ENCODE peak calls at places on chromosomes 12 and 14, in eight cellular contexts. A, P, X, E, U, W, J and Q are unnamed samples.

GRCh38 chr14:102125546-102125945 is 14.2 kb upstream of the WDR20 start:
- ATAC-seq in A (peak), P (peak), X (no peak), E (no peak), U (no peak), W (no peak), J (no peak), Q (no peak)

GRCh38 chr14:24315807-24316596 is 4.7 kb downstream of the LTB4R start:
- ATAC-seq in A (peak), P (peak), X (peak), E (peak), U (no peak), W (peak), J (peak), Q (peak)

GRCh38 chr12:87953257-87953860 is 75.8 kb downstream of the C12orf50 start:
- ATAC-seq in A (no peak), P (no peak), X (no peak), E (no peak), U (no peak), W (no peak), J (no peak), Q (no peak)

GRCh38 chr12:66962316-66962715 is 283.4 kb upstream of the GRIP1 start:
- ATAC-seq in A (no peak), P (no peak), X (no peak), E (no peak), U (no peak), W (no peak), J (no peak), Q (no peak)

GRCh38 chr12:79301181-79301580 is 389.6 kb downstream of the PAWR start:
- ATAC-seq in A (no peak), P (no peak), X (no peak), E (no peak), U (no peak), W (no peak), J (no peak), Q (no peak)

GRCh38 chr12:26704214-26704613 is 128.8 kb downstream of the ITPR2 start:
- ATAC-seq in A (no peak), P (peak), X (no peak), E (no peak), U (no peak), W (no peak), J (no peak), Q (no peak)

GRCh38 chr12:19915392-19916192 is 452.7 kb upstream of the PDE3A start:
- ATAC-seq in A (peak), P (peak), X (no peak), E (no peak), U (no peak), W (peak), J (peak), Q (no peak)

GRCh38 chr14:90583916-90584605 is 187.2 kb downstream of the CALM1 start:
- ATAC-seq in A (no peak), P (no peak), X (no peak), E (no peak), U (no peak), W (no peak), J (no peak), Q (no peak)

GRCh38 chr12:132642846-132643835 is 24.6 kb downstream of the P2RX2 start:
- ATAC-seq in A (no peak), P (no peak), X (no peak), E (no peak), U (no peak), W (no peak), J (peak), Q (no peak)

GRCh38 chr12:66768293-66768692 is 89.4 kb upstream of the GRIP1 start:
- ATAC-seq in A (no peak), P (no peak), X (no peak), E (no peak), U (no peak), W (no peak), J (no peak), Q (no peak)

GRCh38 chr14:68757618-68758081 is 35.2 kb downstream of the ZFP36L1 start:
- ATAC-seq in A (no peak), P (peak), X (peak), E (peak), U (peak), W (peak), J (peak), Q (peak)

GRCh38 chr14:94375552-94376107 is 12.8 kb downstream of the SERPINA1 start:
- ATAC-seq in A (no peak), P (no peak), X (no peak), E (peak), U (no peak), W (no peak), J (peak), Q (no peak)

DNA sequence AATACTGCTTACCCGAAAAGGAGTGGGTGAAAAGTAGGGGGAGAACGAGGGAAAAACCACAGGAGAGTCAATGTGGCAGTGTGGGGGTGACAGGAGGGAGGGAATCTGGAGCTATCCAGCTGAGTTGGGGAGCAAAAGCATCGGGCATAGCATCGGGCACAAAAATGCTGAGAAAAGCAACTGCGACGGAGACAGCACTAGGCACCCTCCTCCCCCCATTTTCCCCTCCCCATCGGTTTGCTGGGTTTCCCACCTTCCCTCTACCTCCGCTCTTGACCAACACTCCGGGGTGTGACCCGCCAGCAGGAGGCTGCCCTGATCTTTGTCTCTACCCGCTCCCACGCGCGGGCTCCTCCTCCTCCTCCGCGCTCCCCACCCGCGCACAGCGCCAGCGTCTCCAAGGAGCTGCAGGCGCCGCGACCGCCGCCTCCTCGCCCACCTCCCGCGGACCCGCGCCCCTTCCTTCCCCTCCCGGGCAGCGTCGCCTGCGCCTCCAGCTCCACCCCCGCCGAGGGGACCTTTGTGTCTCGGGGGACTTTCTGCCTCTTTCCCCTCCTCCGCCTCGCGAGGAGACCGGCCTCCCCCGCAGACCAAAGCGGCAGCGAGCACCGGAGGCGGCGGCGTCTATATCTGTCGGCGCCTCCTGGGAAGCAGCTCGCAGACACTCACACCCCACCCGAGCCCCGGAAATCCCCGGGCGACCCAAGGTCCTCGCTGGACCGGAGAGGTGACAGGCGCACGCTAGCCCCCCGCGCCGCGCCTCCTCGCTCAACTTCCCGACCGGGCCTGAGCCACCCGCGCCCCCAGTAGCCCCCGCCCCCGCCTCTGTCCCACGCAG is 939 bp downstream of the CDK17 start:
- ATAC-seq in A (peak), P (peak), X (peak), E (peak), U (peak), W (peak), J (peak), Q (peak)
- TF ChIP-seq CTCF in A (no peak), P (no peak), X (peak), E (no peak), U (peak), W (no peak), J (peak), Q (peak)

GRCh38 chr12:93571854-93572711 is at the start of gene SOCS2:
- ATAC-seq in A (no peak), P (peak), X (no peak), E (no peak), U (no peak), W (no peak), J (peak), Q (no peak)

GRCh38 chr12:93570552-93571359 is 1.7 kb upstream of the SOCS2 start:
- ATAC-seq in A (peak), P (peak), X (peak), E (peak), U (peak), W (peak), J (peak), Q (peak)

GRCh38 chr12:93572712-93573551 is 457 bp downstream of the SOCS2 start:
- ATAC-seq in A (no peak), P (no peak), X (no peak), E (no peak), U (no peak), W (no peak), J (no peak), Q (no peak)

GRCh38 chr12:93569656-93570551 is 2.6 kb upstream of the SOCS2 start:
- ATAC-seq in A (peak), P (peak), X (peak), E (peak), U (peak), W (peak), J (peak), Q (peak)

DNA sequence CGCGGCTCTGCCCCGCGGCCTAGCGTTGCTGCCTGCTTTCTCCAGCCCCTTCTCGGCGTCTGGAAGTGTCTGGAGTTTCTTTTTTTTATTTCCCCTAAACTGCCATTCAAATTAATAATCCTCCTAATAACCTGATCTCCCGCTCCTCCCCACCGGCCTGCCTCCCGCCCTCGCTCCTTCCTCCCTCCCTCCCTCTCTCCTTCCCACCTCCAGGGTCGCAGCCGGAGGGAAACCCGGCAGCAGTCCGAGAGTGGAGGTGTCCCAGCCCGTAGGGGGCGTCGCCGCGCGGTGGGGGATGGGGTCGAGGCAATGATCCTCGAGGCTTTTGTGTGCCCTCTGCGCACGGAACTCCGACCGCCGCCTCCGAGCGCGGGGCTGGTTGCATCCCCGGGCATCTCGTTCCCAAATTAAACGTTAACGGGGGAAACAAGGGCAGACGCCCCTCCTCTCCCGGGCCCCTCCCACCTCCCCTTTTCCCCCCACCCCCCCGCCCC is 1.1 kb upstream of the SOCS2 start:
- ATAC-seq in A (peak), P (peak), X (no peak), E (peak), U (peak), W (peak), J (peak), Q (peak)
- TF ChIP-seq CTCF in A (no peak), P (peak), X (no peak), E (no peak), U (no peak), W (peak), J (peak), Q (no peak)

GRCh38 chr14:50000215-50001145 is 107.6 kb downstream of the ARF6 start:
- ATAC-seq in A (peak), P (peak), X (peak), E (peak), U (peak), W (peak), J (peak), Q (peak)
- TF ChIP-seq CTCF in A (no peak), P (no peak), X (no peak), E (no peak), U (no peak), W (no peak), J (no peak), Q (no peak)

DNA sequence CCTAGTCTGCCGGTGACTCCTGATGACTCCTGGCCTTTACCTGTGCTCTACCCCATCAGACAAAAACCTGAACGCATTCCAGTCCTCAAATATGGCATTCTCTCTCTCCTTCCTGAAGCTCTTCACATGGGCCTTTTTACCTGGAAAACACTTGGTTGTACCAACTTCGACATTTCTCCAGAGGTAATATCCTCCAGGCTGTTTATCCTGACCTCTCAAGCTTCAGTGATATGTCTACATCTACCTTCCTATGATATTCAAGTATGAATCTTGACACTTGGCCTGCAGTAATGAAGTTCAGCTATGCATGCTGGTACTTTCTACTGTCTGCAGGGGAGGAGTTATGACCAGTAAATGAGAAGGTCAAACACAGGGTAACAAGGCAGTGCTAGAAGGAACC is 901.8 kb downstream of the VRK1 start:
- ATAC-seq in A (no peak), P (no peak), X (no peak), E (no peak), U (no peak), W (no peak), J (no peak), Q (no peak)
- TF ChIP-seq CTCF in A (no peak), P (no peak), X (no peak), E (no peak), U (no peak), W (no peak), J (no peak), Q (no peak)

GRCh38 chr12:109448707-109449390 is 28.3 kb downstream of the KCTD10 start:
- ATAC-seq in A (no peak), P (no peak), X (no peak), E (no peak), U (no peak), W (no peak), J (no peak), Q (no peak)
- TF ChIP-seq CTCF in A (no peak), P (no peak), X (no peak), E (no peak), U (no peak), W (no peak), J (no peak), Q (no peak)

GRCh38 chr12:78118036-78118435 is 287.3 kb downstream of the NAV3 start:
- ATAC-seq in A (no peak), P (no peak), X (no peak), E (no peak), U (no peak), W (no peak), J (no peak), Q (no peak)
- TF ChIP-seq CTCF in A (no peak), P (no peak), X (no peak), E (no peak), U (no peak), W (no peak), J (no peak), Q (no peak)

GRCh38 chr12:76080729-76081415 is 3.6 kb downstream of the NAP1L1 start:
- ATAC-seq in A (no peak), P (no peak), X (no peak), E (no peak), U (no peak), W (no peak), J (no peak), Q (no peak)
- TF ChIP-seq CTCF in A (no peak), P (no peak), X (no peak), E (no peak), U (peak), W (no peak), J (no peak), Q (no peak)

GRCh38 chr12:57203201-57203600 is 13.4 kb upstream of the NXPH4 start:
- ATAC-seq in A (no peak), P (no peak), X (no peak), E (no peak), U (no peak), W (no peak), J (no peak), Q (no peak)

GRCh38 chr12:57201631-57202030 is 15.0 kb upstream of the NXPH4 start:
- ATAC-seq in A (no peak), P (no peak), X (no peak), E (no peak), U (no peak), W (no peak), J (no peak), Q (no peak)

GRCh38 chr12:57202321-57202720 is 14.3 kb upstream of the NXPH4 start:
- ATAC-seq in A (no peak), P (no peak), X (no peak), E (no peak), U (no peak), W (no peak), J (no peak), Q (no peak)

GRCh38 chr12:57200497-57200896 is 16.1 kb upstream of the NXPH4 start:
- ATAC-seq in A (no peak), P (no peak), X (no peak), E (no peak), U (no peak), W (no peak), J (no peak), Q (no peak)

GRCh38 chr12:57201219-57201618 is 15.4 kb upstream of the NXPH4 start:
- ATAC-seq in A (no peak), P (no peak), X (no peak), E (no peak), U (no peak), W (no peak), J (no peak), Q (no peak)
- TF ChIP-seq CTCF in A (no peak), P (no peak), X (no peak), E (no peak), U (no peak), W (no peak), J (no peak), Q (no peak)

DNA sequence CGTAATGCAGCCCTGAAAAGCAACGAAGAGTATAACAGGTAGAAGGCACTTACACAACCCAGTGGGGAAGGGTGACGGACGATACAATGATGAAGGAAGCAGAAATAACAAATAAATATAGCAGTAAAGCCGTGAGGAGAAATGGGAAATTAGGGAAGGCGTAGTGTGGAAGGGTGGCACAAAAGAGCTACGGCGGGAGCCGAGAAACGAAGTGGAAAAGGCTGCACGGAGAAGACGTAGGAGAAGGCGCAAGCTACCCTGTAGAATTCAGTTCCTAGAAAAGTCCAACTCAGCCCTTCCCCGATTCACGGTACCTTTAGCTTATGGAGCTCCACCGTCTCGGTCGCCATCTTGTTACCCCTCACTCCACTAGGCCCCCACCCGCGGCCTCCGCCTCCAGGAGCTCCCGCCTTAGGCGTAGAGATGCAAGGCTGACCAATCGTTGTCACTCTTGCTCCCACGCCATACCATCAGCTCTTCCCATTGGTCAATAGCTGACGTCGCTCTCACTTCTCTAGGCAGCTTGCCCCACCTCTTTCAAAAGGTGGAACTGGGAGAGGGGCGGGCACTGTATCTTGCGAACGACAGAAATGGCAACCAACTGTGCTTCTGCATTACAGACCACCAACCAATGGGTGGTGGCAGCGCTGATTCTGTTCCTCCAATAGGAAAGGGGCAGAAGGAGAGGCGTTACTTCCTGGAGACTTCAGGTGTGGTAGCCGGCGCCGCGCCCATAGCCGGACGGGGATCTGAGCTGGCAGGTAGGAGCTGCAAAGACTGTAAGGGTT is at the start of the genes ORMDL2 and SARNP:
- ATAC-seq in A (peak), P (peak), X (peak), E (peak), U (peak), W (peak), J (peak), Q (peak)
- TF ChIP-seq CTCF in A (no peak), P (no peak), X (no peak), E (no peak), U (no peak), W (no peak), J (no peak), Q (no peak)